ENCODE peak calls at places on chromosomes 5 and 9, in nine cellular contexts. One of them, this sample, is unnamed.

GRCh38 chr5:96816430-96816939 is 8.7 kb upstream of the ERAP1 start:
- DNase-seq in suprapubic skin: no peak
- DNase-seq in breast epithelium: no peak
- DNase-seq in GM13976: no peak
- DNase-seq in tibial artery: no peak
- DNase-seq in psoas muscle: no peak
- DNase-seq in right lobe of liver: no peak
- DNase-seq in lower lobe of right lung: no peak
- DNase-seq in ovary: no peak
- DNase-seq in this sample: no peak

GRCh38 chr5:144144956-144145751 is 25.3 kb downstream of the YIPF5 start:
- DNase-seq in suprapubic skin: no peak
- DNase-seq in breast epithelium: no peak
- DNase-seq in GM13976: no peak
- DNase-seq in tibial artery: no peak
- DNase-seq in psoas muscle: no peak
- DNase-seq in right lobe of liver: no peak
- DNase-seq in lower lobe of right lung: no peak
- DNase-seq in ovary: no peak
- DNase-seq in this sample: no peak

GRCh38 chr5:173420108-173420507 is 91.9 kb upstream of the STC2 start:
- DNase-seq in suprapubic skin: no peak
- DNase-seq in breast epithelium: no peak
- DNase-seq in GM13976: no peak
- DNase-seq in tibial artery: no peak
- DNase-seq in psoas muscle: no peak
- DNase-seq in right lobe of liver: no peak
- DNase-seq in lower lobe of right lung: no peak
- DNase-seq in ovary: no peak
- DNase-seq in this sample: no peak

GRCh38 chr9:72977670-72978069 is 24.8 kb upstream of the ALDH1A1 start:
- DNase-seq in suprapubic skin: no peak
- DNase-seq in breast epithelium: no peak
- DNase-seq in GM13976: no peak
- DNase-seq in tibial artery: no peak
- DNase-seq in psoas muscle: no peak
- DNase-seq in right lobe of liver: no peak
- DNase-seq in lower lobe of right lung: no peak
- DNase-seq in ovary: no peak
- DNase-seq in this sample: no peak

GRCh38 chr5:102152906-102153787 is 142.9 kb downstream of the SLCO4C1 start:
- DNase-seq in suprapubic skin: no peak
- DNase-seq in breast epithelium: no peak
- DNase-seq in GM13976: peak; percentile 37
- DNase-seq in tibial artery: no peak
- DNase-seq in psoas muscle: no peak
- DNase-seq in right lobe of liver: no peak
- DNase-seq in lower lobe of right lung: no peak
- DNase-seq in ovary: no peak
- DNase-seq in this sample: peak; percentile 22

GRCh38 chr9:28758971-28759370 is 1185.7 kb upstream of the C9orf72 start:
- DNase-seq in suprapubic skin: no peak
- DNase-seq in breast epithelium: no peak
- DNase-seq in GM13976: no peak
- DNase-seq in tibial artery: no peak
- DNase-seq in psoas muscle: no peak
- DNase-seq in right lobe of liver: no peak
- DNase-seq in lower lobe of right lung: no peak
- DNase-seq in ovary: no peak
- DNase-seq in this sample: no peak

GRCh38 chr9:82091100-82091499 is 102.5 kb downstream of the SPATA31D1 start:
- DNase-seq in suprapubic skin: no peak
- DNase-seq in breast epithelium: no peak
- DNase-seq in GM13976: no peak
- DNase-seq in tibial artery: no peak
- DNase-seq in psoas muscle: no peak
- DNase-seq in right lobe of liver: no peak
- DNase-seq in lower lobe of right lung: no peak
- DNase-seq in ovary: no peak
- DNase-seq in this sample: no peak

GRCh38 chr5:6490246-6490645 is 41.6 kb downstream of the UBE2QL1 start:
- DNase-seq in suprapubic skin: no peak
- DNase-seq in breast epithelium: no peak
- DNase-seq in GM13976: no peak
- DNase-seq in tibial artery: no peak
- DNase-seq in psoas muscle: no peak
- DNase-seq in right lobe of liver: no peak
- DNase-seq in lower lobe of right lung: no peak
- DNase-seq in ovary: no peak
- DNase-seq in this sample: no peak

GRCh38 chr9:136105398-136106135 is 10.5 kb upstream of the NACC2 start:
- DNase-seq in suprapubic skin: no peak
- DNase-seq in breast epithelium: no peak
- DNase-seq in GM13976: no peak
- DNase-seq in tibial artery: peak; percentile 88
- DNase-seq in psoas muscle: peak; percentile 90
- DNase-seq in right lobe of liver: no peak
- DNase-seq in lower lobe of right lung: no peak
- DNase-seq in ovary: no peak
- DNase-seq in this sample: no peak

GRCh38 chr5:160181965-160182622 is 47.2 kb upstream of the FABP6 start:
- DNase-seq in suprapubic skin: no peak
- DNase-seq in breast epithelium: no peak
- DNase-seq in GM13976: no peak
- DNase-seq in tibial artery: no peak
- DNase-seq in psoas muscle: no peak
- DNase-seq in right lobe of liver: no peak
- DNase-seq in lower lobe of right lung: no peak
- DNase-seq in ovary: no peak
- DNase-seq in this sample: no peak

GRCh38 chr5:160030631-160031377 is 21.9 kb downstream of the TTC1 start:
- DNase-seq in suprapubic skin: no peak
- DNase-seq in breast epithelium: no peak
- DNase-seq in GM13976: no peak
- DNase-seq in tibial artery: no peak
- DNase-seq in psoas muscle: no peak
- DNase-seq in right lobe of liver: no peak
- DNase-seq in lower lobe of right lung: no peak
- DNase-seq in ovary: no peak
- DNase-seq in this sample: no peak

GRCh38 chr9:113879318-113879717 is 3.2 kb downstream of the ZNF618 start:
- DNase-seq in suprapubic skin: no peak
- DNase-seq in breast epithelium: no peak
- DNase-seq in GM13976: no peak
- DNase-seq in tibial artery: no peak
- DNase-seq in psoas muscle: no peak
- DNase-seq in right lobe of liver: no peak
- DNase-seq in lower lobe of right lung: no peak
- DNase-seq in ovary: peak; percentile 75
- DNase-seq in this sample: no peak

GRCh38 chr5:142315231-142315900 is 9.5 kb downstream of the SPRY4 start:
- DNase-seq in suprapubic skin: no peak
- DNase-seq in breast epithelium: no peak
- DNase-seq in GM13976: no peak
- DNase-seq in tibial artery: no peak
- DNase-seq in psoas muscle: no peak
- DNase-seq in right lobe of liver: no peak
- DNase-seq in lower lobe of right lung: no peak
- DNase-seq in ovary: no peak
- DNase-seq in this sample: no peak

GRCh38 chr9:98191615-98192502 is 578 bp downstream of the CORO2A start:
- DNase-seq in suprapubic skin: no peak
- DNase-seq in breast epithelium: no peak
- DNase-seq in GM13976: peak; percentile 55
- DNase-seq in tibial artery: no peak
- DNase-seq in psoas muscle: peak; percentile 59
- DNase-seq in right lobe of liver: peak; percentile 59
- DNase-seq in lower lobe of right lung: peak; percentile 84
- DNase-seq in ovary: no peak
- DNase-seq in this sample: peak; percentile 46

GRCh38 chr9:124340219-124341069 is 74.8 kb downstream of the PSMB7 start:
- DNase-seq in suprapubic skin: no peak
- DNase-seq in breast epithelium: no peak
- DNase-seq in GM13976: no peak
- DNase-seq in tibial artery: no peak
- DNase-seq in psoas muscle: peak; percentile 40
- DNase-seq in right lobe of liver: no peak
- DNase-seq in lower lobe of right lung: peak; percentile 25
- DNase-seq in ovary: no peak
- DNase-seq in this sample: no peak

GRCh38 chr9:121685146-121685794 is 33.8 kb downstream of the DAB2IP start:
- DNase-seq in suprapubic skin: no peak
- DNase-seq in breast epithelium: no peak
- DNase-seq in GM13976: no peak
- DNase-seq in tibial artery: no peak
- DNase-seq in psoas muscle: peak; percentile 28
- DNase-seq in right lobe of liver: no peak
- DNase-seq in lower lobe of right lung: no peak
- DNase-seq in ovary: no peak
- DNase-seq in this sample: no peak

GRCh38 chr9:131824953-131825495 is 85.1 kb upstream of the RAPGEF1 start:
- DNase-seq in suprapubic skin: no peak
- DNase-seq in breast epithelium: no peak
- DNase-seq in GM13976: no peak
- DNase-seq in tibial artery: no peak
- DNase-seq in psoas muscle: no peak
- DNase-seq in right lobe of liver: no peak
- DNase-seq in lower lobe of right lung: no peak
- DNase-seq in ovary: no peak
- DNase-seq in this sample: no peak
- TF ChIP-seq CTCF in suprapubic skin: no peak
- TF ChIP-seq CTCF in breast epithelium: no peak
- TF ChIP-seq CTCF in GM13976: no peak
- TF ChIP-seq CTCF in tibial artery: no peak
- TF ChIP-seq CTCF in psoas muscle: no peak
- TF ChIP-seq CTCF in right lobe of liver: no peak
- TF ChIP-seq CTCF in lower lobe of right lung: no peak
- TF ChIP-seq CTCF in ovary: no peak
- TF ChIP-seq CTCF in this sample: no peak

DNA sequence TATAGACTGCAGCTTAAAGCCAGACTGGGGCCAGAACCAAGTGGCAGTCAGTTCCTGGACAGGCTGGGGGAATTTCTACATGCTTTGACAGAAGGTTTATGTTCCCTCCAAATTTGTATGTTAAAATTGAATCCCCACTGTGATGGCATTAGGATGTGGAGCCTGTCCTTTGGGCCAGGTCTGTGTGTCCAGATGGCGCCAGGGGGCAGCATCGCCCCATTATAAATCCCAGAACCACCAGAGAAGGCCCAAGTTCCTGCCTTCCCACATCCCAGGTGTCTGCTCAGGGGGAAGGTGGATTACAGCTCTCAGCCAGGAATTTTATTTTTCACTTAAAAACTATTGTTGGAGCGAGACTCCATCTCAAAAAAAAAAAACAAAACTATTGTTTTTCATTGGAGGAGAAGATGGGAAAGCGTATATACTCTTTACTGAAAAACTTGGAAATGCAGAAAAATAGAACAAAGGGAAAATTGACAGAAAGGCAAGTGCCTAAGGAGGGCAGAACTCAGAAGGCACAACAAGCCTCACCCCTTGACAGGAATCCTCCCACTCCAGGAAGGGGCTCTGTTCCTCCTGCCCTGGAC is 5.0 kb downstream of the IL3 start:
- DNase-seq in suprapubic skin: no peak
- DNase-seq in breast epithelium: no peak
- DNase-seq in GM13976: peak; percentile 84
- DNase-seq in tibial artery: no peak
- DNase-seq in psoas muscle: peak; percentile 57
- DNase-seq in right lobe of liver: no peak
- DNase-seq in lower lobe of right lung: peak; percentile 73
- DNase-seq in ovary: no peak
- DNase-seq in this sample: peak; percentile 65
- TF ChIP-seq CTCF in suprapubic skin: no peak
- TF ChIP-seq CTCF in breast epithelium: no peak
- TF ChIP-seq CTCF in GM13976: peak; percentile 66
- TF ChIP-seq CTCF in tibial artery: peak; percentile 30
- TF ChIP-seq CTCF in psoas muscle: peak; percentile 32
- TF ChIP-seq CTCF in right lobe of liver: peak; percentile 36
- TF ChIP-seq CTCF in lower lobe of right lung: peak; percentile 47
- TF ChIP-seq CTCF in ovary: no peak
- TF ChIP-seq CTCF in this sample: peak; percentile 35

GRCh38 chr9:137300607-137301085 is 1.4 kb downstream of the NRARP start:
- DNase-seq in suprapubic skin: no peak
- DNase-seq in breast epithelium: no peak
- DNase-seq in GM13976: no peak
- DNase-seq in tibial artery: no peak
- DNase-seq in psoas muscle: no peak
- DNase-seq in right lobe of liver: no peak
- DNase-seq in lower lobe of right lung: no peak
- DNase-seq in ovary: no peak
- DNase-seq in this sample: peak; percentile 39

GRCh38 chr9:137303031-137303892 is 1.2 kb upstream of the NRARP start:
- DNase-seq in suprapubic skin: peak; percentile 75
- DNase-seq in breast epithelium: no peak
- DNase-seq in GM13976: no peak
- DNase-seq in tibial artery: peak; percentile 64
- DNase-seq in psoas muscle: peak; percentile 49
- DNase-seq in right lobe of liver: no peak
- DNase-seq in lower lobe of right lung: peak; percentile 47
- DNase-seq in ovary: no peak
- DNase-seq in this sample: no peak

GRCh38 chr9:137301086-137301947 is 754 bp downstream of the NRARP start:
- DNase-seq in suprapubic skin: peak; percentile 62
- DNase-seq in breast epithelium: no peak
- DNase-seq in GM13976: peak; percentile 73
- DNase-seq in tibial artery: no peak
- DNase-seq in psoas muscle: peak; percentile 58
- DNase-seq in right lobe of liver: no peak
- DNase-seq in lower lobe of right lung: peak; percentile 58
- DNase-seq in ovary: peak; percentile 32
- DNase-seq in this sample: peak; percentile 72

GRCh38 chr9:137303893-137304382 is 1.9 kb upstream of the NRARP start:
- DNase-seq in suprapubic skin: peak; percentile 67
- DNase-seq in breast epithelium: no peak
- DNase-seq in GM13976: no peak
- DNase-seq in tibial artery: no peak
- DNase-seq in psoas muscle: peak; percentile 48
- DNase-seq in right lobe of liver: no peak
- DNase-seq in lower lobe of right lung: no peak
- DNase-seq in ovary: no peak
- DNase-seq in this sample: no peak

GRCh38 chr9:137302176-137303030 is at the start of gene NRARP:
- DNase-seq in suprapubic skin: peak; percentile 88
- DNase-seq in breast epithelium: peak; percentile 86
- DNase-seq in GM13976: peak; percentile 93
- DNase-seq in tibial artery: peak; percentile 83
- DNase-seq in psoas muscle: peak; percentile 86
- DNase-seq in right lobe of liver: peak; percentile 80
- DNase-seq in lower lobe of right lung: peak; percentile 94
- DNase-seq in ovary: peak; percentile 87
- DNase-seq in this sample: peak; percentile 95
- TF ChIP-seq CTCF in suprapubic skin: no peak
- TF ChIP-seq CTCF in breast epithelium: peak; percentile 70
- TF ChIP-seq CTCF in GM13976: peak; percentile 47
- TF ChIP-seq CTCF in tibial artery: peak; percentile 22
- TF ChIP-seq CTCF in psoas muscle: peak; percentile 57
- TF ChIP-seq CTCF in right lobe of liver: no peak
- TF ChIP-seq CTCF in lower lobe of right lung: peak; percentile 53
- TF ChIP-seq CTCF in ovary: no peak
- TF ChIP-seq CTCF in this sample: peak; percentile 49

DNA sequence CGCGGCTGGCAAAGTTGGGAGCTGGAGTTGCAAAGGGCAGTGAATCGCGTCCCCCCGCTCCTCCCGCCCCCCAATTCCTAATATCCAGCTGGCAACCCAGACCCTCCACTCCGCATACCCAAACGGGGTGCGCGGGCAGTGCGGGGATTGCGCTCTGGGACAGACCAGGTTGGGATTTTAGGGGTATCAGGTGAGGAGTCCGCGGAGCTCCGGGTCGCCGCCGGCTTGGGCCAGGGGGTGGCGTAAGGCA is 553 bp downstream of the IQGAP2 start:
- DNase-seq in suprapubic skin: peak; percentile 70
- DNase-seq in breast epithelium: no peak
- DNase-seq in GM13976: no peak
- DNase-seq in tibial artery: no peak
- DNase-seq in psoas muscle: no peak
- DNase-seq in right lobe of liver: no peak
- DNase-seq in lower lobe of right lung: no peak
- DNase-seq in ovary: peak; percentile 56
- DNase-seq in this sample: no peak
- TF ChIP-seq CTCF in suprapubic skin: no peak
- TF ChIP-seq CTCF in breast epithelium: peak; percentile 33
- TF ChIP-seq CTCF in GM13976: peak; percentile 32
- TF ChIP-seq CTCF in tibial artery: no peak
- TF ChIP-seq CTCF in psoas muscle: no peak
- TF ChIP-seq CTCF in right lobe of liver: peak; percentile 32
- TF ChIP-seq CTCF in lower lobe of right lung: peak; percentile 18
- TF ChIP-seq CTCF in ovary: no peak
- TF ChIP-seq CTCF in this sample: peak; percentile 29

This sample was measured in nephron progenitor cell.